ENCODE peak calls at places on chromosomes 3 and 15, in seven cellular contexts. One of them, this sample, is unnamed.

GRCh38 chr3:177916461-177916860 is 619.8 kb upstream of the KCNMB2 start:
- DNase-seq in epithelial cell of esophagus: peak; percentile 59
- DNase-seq in Peyer's patch: no peak
- DNase-seq in HEK293T: no peak
- DNase-seq in HT1080: no peak
- DNase-seq in central memory CD8-positive, alpha-beta T cell: no peak
- DNase-seq in left lung: no peak
- DNase-seq in this sample: no peak

GRCh38 chr15:61467823-61468222 is 238.7 kb upstream of the RORA start:
- DNase-seq in epithelial cell of esophagus: no peak
- DNase-seq in Peyer's patch: no peak
- DNase-seq in HEK293T: no peak
- DNase-seq in HT1080: no peak
- DNase-seq in central memory CD8-positive, alpha-beta T cell: no peak
- DNase-seq in left lung: no peak
- DNase-seq in this sample: no peak

GRCh38 chr3:43203022-43203421 is 83.3 kb upstream of the SNRK start:
- DNase-seq in epithelial cell of esophagus: no peak
- DNase-seq in Peyer's patch: no peak
- DNase-seq in HEK293T: no peak
- DNase-seq in HT1080: no peak
- DNase-seq in central memory CD8-positive, alpha-beta T cell: no peak
- DNase-seq in left lung: no peak
- DNase-seq in this sample: no peak

GRCh38 chr3:59992578-59992977 is 942.8 kb upstream of the CFAP20DC start:
- DNase-seq in epithelial cell of esophagus: no peak
- DNase-seq in Peyer's patch: no peak
- DNase-seq in HEK293T: no peak
- DNase-seq in HT1080: no peak
- DNase-seq in central memory CD8-positive, alpha-beta T cell: no peak
- DNase-seq in left lung: no peak
- DNase-seq in this sample: no peak

GRCh38 chr3:139627759-139628158 is 50.0 kb downstream of the NMNAT3 start:
- DNase-seq in epithelial cell of esophagus: no peak
- DNase-seq in Peyer's patch: no peak
- DNase-seq in HEK293T: no peak
- DNase-seq in HT1080: no peak
- DNase-seq in central memory CD8-positive, alpha-beta T cell: no peak
- DNase-seq in left lung: no peak
- DNase-seq in this sample: no peak

GRCh38 chr3:158659454-158660237 is 12.8 kb downstream of the LXN start:
- DNase-seq in epithelial cell of esophagus: peak; percentile 77
- DNase-seq in Peyer's patch: no peak
- DNase-seq in HEK293T: peak; percentile 59
- DNase-seq in HT1080: peak; percentile 78
- DNase-seq in central memory CD8-positive, alpha-beta T cell: no peak
- DNase-seq in left lung: no peak
- DNase-seq in this sample: peak; percentile 33

GRCh38 chr3:132641837-132642538 is 17.6 kb downstream of the ACAD11 start:
- DNase-seq in epithelial cell of esophagus: peak; percentile 68
- DNase-seq in Peyer's patch: no peak
- DNase-seq in HEK293T: peak; percentile 49
- DNase-seq in HT1080: peak; percentile 64
- DNase-seq in central memory CD8-positive, alpha-beta T cell: no peak
- DNase-seq in left lung: no peak
- DNase-seq in this sample: peak; percentile 66

GRCh38 chr3:102035118-102035517 is 185.8 kb downstream of the NFKBIZ start:
- DNase-seq in epithelial cell of esophagus: no peak
- DNase-seq in Peyer's patch: no peak
- DNase-seq in HEK293T: no peak
- DNase-seq in HT1080: no peak
- DNase-seq in central memory CD8-positive, alpha-beta T cell: no peak
- DNase-seq in left lung: no peak
- DNase-seq in this sample: no peak

GRCh38 chr3:21705769-21706168 is 45.2 kb downstream of the ZNF385D start:
- DNase-seq in epithelial cell of esophagus: peak; percentile 78
- DNase-seq in Peyer's patch: no peak
- DNase-seq in HEK293T: no peak
- DNase-seq in HT1080: peak; percentile 96
- DNase-seq in central memory CD8-positive, alpha-beta T cell: no peak
- DNase-seq in left lung: peak; percentile 6
- DNase-seq in this sample: no peak

GRCh38 chr3:9732080-9732752 is 681 bp downstream of the BRPF1 start:
- DNase-seq in epithelial cell of esophagus: peak; percentile 19
- DNase-seq in Peyer's patch: peak; percentile 57
- DNase-seq in HEK293T: peak; percentile 38
- DNase-seq in HT1080: no peak
- DNase-seq in central memory CD8-positive, alpha-beta T cell: peak; percentile 26
- DNase-seq in left lung: no peak
- DNase-seq in this sample: peak; percentile 5

GRCh38 chr15:40190591-40190990 is 29.7 kb downstream of the BUB1B start:
- DNase-seq in epithelial cell of esophagus: peak; percentile 81
- DNase-seq in Peyer's patch: no peak
- DNase-seq in HEK293T: no peak
- DNase-seq in HT1080: peak; percentile 86
- DNase-seq in central memory CD8-positive, alpha-beta T cell: no peak
- DNase-seq in left lung: no peak
- DNase-seq in this sample: no peak

GRCh38 chr3:130925628-130926027 is 31.7 kb downstream of the ATP2C1 start:
- DNase-seq in epithelial cell of esophagus: no peak
- DNase-seq in Peyer's patch: peak; percentile 33
- DNase-seq in HEK293T: no peak
- DNase-seq in HT1080: peak; percentile 52
- DNase-seq in central memory CD8-positive, alpha-beta T cell: no peak
- DNase-seq in left lung: no peak
- DNase-seq in this sample: no peak

GRCh38 chr3:150220041-150220440 is 188.1 kb upstream of the TSC22D2 start:
- DNase-seq in epithelial cell of esophagus: no peak
- DNase-seq in Peyer's patch: no peak
- DNase-seq in HEK293T: no peak
- DNase-seq in HT1080: no peak
- DNase-seq in central memory CD8-positive, alpha-beta T cell: no peak
- DNase-seq in left lung: no peak
- DNase-seq in this sample: no peak

GRCh38 chr3:156792945-156793344 is 33.2 kb upstream of the LEKR1 start:
- DNase-seq in epithelial cell of esophagus: no peak
- DNase-seq in Peyer's patch: no peak
- DNase-seq in HEK293T: no peak
- DNase-seq in HT1080: peak; percentile 70
- DNase-seq in central memory CD8-positive, alpha-beta T cell: no peak
- DNase-seq in left lung: no peak
- DNase-seq in this sample: no peak

GRCh38 chr15:39213385-39213840 is 367.5 kb upstream of the THBS1 start:
- DNase-seq in epithelial cell of esophagus: peak; percentile 94
- DNase-seq in Peyer's patch: no peak
- DNase-seq in HEK293T: no peak
- DNase-seq in HT1080: peak; percentile 96
- DNase-seq in central memory CD8-positive, alpha-beta T cell: no peak
- DNase-seq in left lung: peak; percentile 83
- DNase-seq in this sample: no peak

GRCh38 chr3:197595470-197596185 is 39.9 kb upstream of the BDH1 start:
- DNase-seq in epithelial cell of esophagus: no peak
- DNase-seq in Peyer's patch: no peak
- DNase-seq in HEK293T: no peak
- DNase-seq in HT1080: no peak
- DNase-seq in central memory CD8-positive, alpha-beta T cell: no peak
- DNase-seq in left lung: no peak
- DNase-seq in this sample: no peak

GRCh38 chr3:138544546-138544945 is 49.5 kb downstream of the CEP70 start:
- DNase-seq in epithelial cell of esophagus: no peak
- DNase-seq in Peyer's patch: no peak
- DNase-seq in HEK293T: no peak
- DNase-seq in HT1080: no peak
- DNase-seq in central memory CD8-positive, alpha-beta T cell: no peak
- DNase-seq in left lung: no peak
- DNase-seq in this sample: no peak

GRCh38 chr15:82803793-82804574 is 1.9 kb downstream of the FSD2 start:
- DNase-seq in epithelial cell of esophagus: peak; percentile 17
- DNase-seq in Peyer's patch: no peak
- DNase-seq in HEK293T: no peak
- DNase-seq in HT1080: no peak
- DNase-seq in central memory CD8-positive, alpha-beta T cell: no peak
- DNase-seq in left lung: no peak
- DNase-seq in this sample: no peak

GRCh38 chr15:93072011-93072410 is 17.0 kb downstream of the RGMA start:
- DNase-seq in epithelial cell of esophagus: no peak
- DNase-seq in Peyer's patch: no peak
- DNase-seq in HEK293T: peak; percentile 42
- DNase-seq in HT1080: no peak
- DNase-seq in central memory CD8-positive, alpha-beta T cell: no peak
- DNase-seq in left lung: no peak
- DNase-seq in this sample: no peak

GRCh38 chr15:98501632-98502031 is 146.7 kb upstream of the IGF1R start:
- DNase-seq in epithelial cell of esophagus: no peak
- DNase-seq in Peyer's patch: no peak
- DNase-seq in HEK293T: no peak
- DNase-seq in HT1080: no peak
- DNase-seq in central memory CD8-positive, alpha-beta T cell: no peak
- DNase-seq in left lung: no peak
- DNase-seq in this sample: no peak

GRCh38 chr3:55570361-55570760 is 83.3 kb upstream of the WNT5A start:
- DNase-seq in epithelial cell of esophagus: no peak
- DNase-seq in Peyer's patch: no peak
- DNase-seq in HEK293T: no peak
- DNase-seq in HT1080: no peak
- DNase-seq in central memory CD8-positive, alpha-beta T cell: no peak
- DNase-seq in left lung: no peak
- DNase-seq in this sample: no peak